ENCODE peak calls at places on chromosomes 12 and 14, in eight cellular contexts. H is SJCRH30, U is body of pancreas, P is hepatocyte, A is adrenal gland, L is GM23248, G is OCI-LY7, N is suprapubic skin. O is an unnamed sample.

GRCh38 chr12:43109626-43110345 is 442.2 kb downstream of the ADAMTS20 start:
- DNase-seq in U (no peak), A (no peak), H (no peak), L (peak; percentile 27), G (no peak), P (no peak), N (no peak), O (no peak)

GRCh38 chr12:120358412-120359158 is 10.4 kb downstream of the MSI1 start:
- DNase-seq in A (no peak), N (no peak), U (no peak), P (no peak), H (no peak), L (no peak), G (no peak), O (peak; percentile 83)

GRCh38 chr12:1605129-1606020 is 11.0 kb upstream of the FBXL14 start:
- DNase-seq in L (peak; percentile 91), H (peak; percentile 84), A (peak; percentile 89), N (peak; percentile 82), U (peak; percentile 71), G (peak; percentile 85), P (peak; percentile 89), O (peak; percentile 87)

GRCh38 chr12:46219892-46220655 is 48.8 kb downstream of the SLC38A1 start:
- DNase-seq in L (peak; percentile 92), N (no peak), A (no peak), U (no peak), P (no peak), G (no peak), H (no peak), O (peak; percentile 86)

GRCh38 chr12:91988076-91988475 is 157.6 kb downstream of the BTG1 start:
- DNase-seq in P (no peak), G (no peak), A (peak; percentile 19), N (no peak), U (no peak), H (no peak), L (no peak), O (no peak)

GRCh38 chr12:104387190-104387589 is 69.6 kb upstream of the CHST11 start:
- DNase-seq in G (no peak), N (no peak), P (no peak), U (no peak), L (no peak), A (no peak), H (peak; percentile 29), O (no peak)

GRCh38 chr14:40122978-40123648 is 690.9 kb upstream of the FBXO33 start:
- DNase-seq in H (no peak), P (no peak), U (no peak), L (peak; percentile 58), N (no peak), G (no peak), A (no peak), O (peak; percentile 6)

GRCh38 chr14:103607039-103607668 is 21.9 kb upstream of the KLC1 start:
- DNase-seq in A (peak; percentile 80), L (peak; percentile 87), U (peak; percentile 24), N (peak; percentile 87), P (peak; percentile 76), H (peak; percentile 91), G (peak; percentile 65), O (peak; percentile 55)

GRCh38 chr12:32309811-32310755 is 89.3 kb upstream of the FGD4 start:
- DNase-seq in G (no peak), H (peak; percentile 66), L (no peak), A (no peak), P (peak; percentile 49), N (no peak), U (no peak), O (no peak)

GRCh38 chr12:115023279-115023678 is 339.3 kb upstream of the TBX3 start:
- DNase-seq in H (no peak), L (peak; percentile 32), P (no peak), U (no peak), G (no peak), A (peak; percentile 63), N (no peak), O (no peak)

GRCh38 chr14:75539562-75540478 is 17.6 kb downstream of the BATF start:
- DNase-seq in U (no peak), H (no peak), L (no peak), G (no peak), P (no peak), N (no peak), A (no peak), O (no peak)

GRCh38 chr12:79983492-79983891 is 48.6 kb upstream of the PPP1R12A start:
- DNase-seq in N (no peak), A (no peak), P (no peak), G (no peak), H (no peak), U (no peak), L (peak; percentile 95), O (no peak)

GRCh38 chr12:80040075-80040738 is 59.1 kb upstream of the OTOGL start:
- DNase-seq in H (no peak), G (no peak), N (no peak), P (no peak), L (peak; percentile 36), A (no peak), U (no peak), O (no peak)

GRCh38 chr14:38079886-38080285 is 127.8 kb upstream of the SSTR1 start:
- DNase-seq in U (no peak), H (no peak), L (no peak), G (no peak), P (no peak), N (no peak), A (no peak), O (no peak)

GRCh38 chr12:120620624-120621023 is 19.8 kb upstream of the CABP1 start:
- DNase-seq in A (no peak), H (no peak), L (no peak), G (no peak), N (no peak), P (peak; percentile 53), U (no peak), O (no peak)

GRCh38 chr12:49792181-49792970 is 35.8 kb downstream of the NCKAP5L start:
- DNase-seq in L (no peak), G (no peak), P (no peak), A (no peak), U (no peak), N (no peak), H (no peak), O (no peak)

GRCh38 chr12:88553941-88554658 is 26.2 kb downstream of the KITLG start:
- DNase-seq in H (peak; percentile 65), P (no peak), A (no peak), U (peak; percentile 15), L (peak; percentile 83), G (no peak), N (no peak), O (no peak)

GRCh38 chr12:59657711-59658110 is 61.9 kb downstream of the SLC16A7 start:
- DNase-seq in H (no peak), A (no peak), U (no peak), P (no peak), G (no peak), L (no peak), N (no peak), O (no peak)

GRCh38 chr12:77124767-77125166 is 59.4 kb upstream of the E2F7 start:
- DNase-seq in G (no peak), P (no peak), N (no peak), U (no peak), L (peak; percentile 89), H (no peak), A (no peak), O (no peak)

GRCh38 chr12:25518512-25518911 is 34.6 kb downstream of the LMNTD1 start:
- DNase-seq in U (no peak), N (no peak), A (no peak), G (no peak), L (peak; percentile 55), P (no peak), H (no peak), O (no peak)

GRCh38 chr12:94813314-94813713 is 163.0 kb upstream of the TMCC3 start:
- DNase-seq in A (no peak), G (peak; percentile 59), U (no peak), L (peak; percentile 29), N (no peak), P (no peak), H (no peak), O (no peak)

GRCh38 chr12:67590122-67590795 is 58.3 kb upstream of the DYRK2 start:
- DNase-seq in U (no peak), P (no peak), A (peak; percentile 2), N (no peak), L (no peak), G (no peak), H (no peak), O (no peak)

GRCh38 chr14:88618476-88618875 is 55.6 kb downstream of the ZC3H14 start:
- DNase-seq in U (no peak), P (no peak), H (no peak), G (no peak), L (no peak), A (no peak), N (no peak), O (peak; percentile 77)

GRCh38 chr12:82351390-82351789 is 6.8 kb downstream of the CCDC59 start:
- DNase-seq in A (no peak), H (no peak), L (no peak), G (no peak), U (no peak), P (no peak), N (no peak), O (no peak)
- H3K36me3 ChIP-seq in A (peaks cover 46% of the 10 kb centered on the region), H (peaks cover 36% of the 10 kb centered on the region), L (peaks cover 44% of the 10 kb centered on the region), G (peaks cover 77% of the 10 kb centered on the region), U (no peaks in the 10 kb centered on the region), P (no peaks in the 10 kb centered on the region), N (peaks cover 50% of the 10 kb centered on the region), O (no peaks in the 10 kb centered on the region)

GRCh38 chr12:123335490-123335889 is 29.2 kb downstream of the SBNO1 start:
- DNase-seq in H (no peak), L (no peak), N (no peak), G (no peak), U (no peak), A (no peak), P (no peak), O (no peak)
- H3K36me3 ChIP-seq in H (peaks cover 41% of the 10 kb centered on the region), L (peaks cover 32% of the 10 kb centered on the region), N (peaks cover 71% of the 10 kb centered on the region), G (peaks cover 85% of the 10 kb centered on the region), U (peaks cover 6% of the 10 kb centered on the region), A (peaks cover 60% of the 10 kb centered on the region), P (peaks cover under 1% of the 10 kb centered on the region), O (peaks cover 3% of the 10 kb centered on the region)

GRCh38 chr12:57159341-57159740 is 11.9 kb upstream of the LRP1-AS start:
- DNase-seq in L (no peak), P (no peak), G (no peak), U (no peak), H (no peak), A (peak; percentile 52), N (no peak), O (no peak)

GRCh38 chr12:57160741-57161140 is 13.3 kb upstream of the LRP1-AS start:
- DNase-seq in P (no peak), U (no peak), L (no peak), G (no peak), H (no peak), N (no peak), A (no peak), O (no peak)

GRCh38 chr12:57158665-57159064 is 11.2 kb upstream of the LRP1-AS start:
- DNase-seq in P (no peak), N (no peak), G (no peak), H (no peak), A (no peak), L (no peak), U (no peak), O (no peak)

GRCh38 chr12:57161491-57161890 is 14.1 kb upstream of the LRP1-AS start:
- DNase-seq in L (peak; percentile 85), U (no peak), H (no peak), P (no peak), G (no peak), A (no peak), N (no peak), O (no peak)

GRCh38 chr12:57160021-57160420 is 12.6 kb upstream of the LRP1-AS start:
- DNase-seq in U (no peak), H (no peak), A (no peak), L (no peak), N (no peak), G (no peak), P (no peak), O (no peak)
- H3K36me3 ChIP-seq in U (no peaks in the 10 kb centered on the region), H (peaks cover 26% of the 10 kb centered on the region), A (peaks cover 57% of the 10 kb centered on the region), L (peaks cover 80% of the 10 kb centered on the region), N (peaks cover 79% of the 10 kb centered on the region), G (no peaks in the 10 kb centered on the region), P (peaks cover 7% of the 10 kb centered on the region), O (peaks cover 31% of the 10 kb centered on the region)

GRCh38 chr12:109500406-109501185 is 23.2 kb downstream of the UBE3B start:
- DNase-seq in L (no peak), U (no peak), A (no peak), N (no peak), G (no peak), H (no peak), P (no peak), O (peak; percentile 49)
- H3K36me3 ChIP-seq in L (peaks cover 56% of the 10 kb centered on the region), U (peaks cover under 1% of the 10 kb centered on the region), A (peaks cover 78% of the 10 kb centered on the region), N (peaks cover 92% of the 10 kb centered on the region), G (peaks cover 72% of the 10 kb centered on the region), H (peaks cover 5% of the 10 kb centered on the region), P (no peaks in the 10 kb centered on the region), O (no peaks in the 10 kb centered on the region)